ENCODE peak calls at places on chromosomes 11 and 22, in five cellular contexts. C, H, O, W and I are unnamed samples.

GRCh38 chr11:114079406-114080072 is 20.0 kb downstream of the ZBTB16 start:
- DNase-seq in O (no peak), C (no peak), W (no peak), H (no peak), I (no peak)

GRCh38 chr11:131746201-131746600 is 375.8 kb downstream of the NTM start:
- DNase-seq in O (no peak), C (no peak), H (no peak), W (no peak), I (no peak)

GRCh38 chr11:72257551-72257950 is 13.6 kb upstream of the PHOX2A start:
- DNase-seq in O (no peak), W (no peak), C (no peak), H (no peak), I (no peak)

GRCh38 chr11:113201055-113201818 is 113.1 kb upstream of the TTC12 start:
- DNase-seq in O (no peak), C (no peak), H (no peak), W (no peak), I (no peak)

GRCh38 chr11:77020751-77021150 is 13.4 kb upstream of the B3GNT6 start:
- DNase-seq in C (no peak), W (no peak), H (no peak), O (no peak), I (no peak)

GRCh38 chr22:29106839-29107238 is 34.0 kb downstream of the KREMEN1 start:
- DNase-seq in O (no peak), H (no peak), C (no peak), W (no peak), I (no peak)

GRCh38 chr11:36458129-36458918 is 51.7 kb downstream of the TRAF6 start:
- DNase-seq in H (no peak), W (no peak), C (no peak), O (no peak), I (no peak)

GRCh38 chr11:131661137-131661536 is 290.7 kb downstream of the NTM start:
- DNase-seq in H (no peak), C (no peak), W (no peak), O (no peak), I (no peak)

GRCh38 chr11:103114836-103115235 is 5.6 kb downstream of the DYNC2H1 start:
- DNase-seq in C (no peak), W (no peak), O (no peak), H (no peak), I (no peak)